ENCODE peak calls at places on chromosomes 3 and 15, in six cellular contexts. One of them, this sample, is unnamed.

GRCh38 chr15:66864871-66865281 is 162.8 kb downstream of the SMAD6 start:
- DNase-seq in Peyer's patch: no peak
- DNase-seq in H1: no peak
- DNase-seq in tibial nerve: no peak
- DNase-seq in transverse colon: no peak
- DNase-seq in ovary: no peak
- DNase-seq in this sample: no peak

GRCh38 chr3:19866751-19867347 is 67.2 kb downstream of the EFHB start:
- DNase-seq in Peyer's patch: no peak
- DNase-seq in H1: peak
- DNase-seq in tibial nerve: peak
- DNase-seq in transverse colon: peak
- DNase-seq in ovary: no peak
- DNase-seq in this sample: no peak

GRCh38 chr3:11808231-11808630 is 38.5 kb downstream of the TAMM41 start:
- DNase-seq in Peyer's patch: no peak
- DNase-seq in H1: no peak
- DNase-seq in tibial nerve: no peak
- DNase-seq in transverse colon: peak
- DNase-seq in ovary: no peak
- DNase-seq in this sample: no peak

GRCh38 chr3:184016169-184016570 is 1.5 kb downstream of the ABCC5 start:
- DNase-seq in Peyer's patch: no peak
- DNase-seq in H1: no peak
- DNase-seq in tibial nerve: no peak
- DNase-seq in transverse colon: no peak
- DNase-seq in ovary: no peak
- DNase-seq in this sample: no peak

GRCh38 chr15:50077655-50078054 is 41.4 kb downstream of the ATP8B4 start:
- DNase-seq in Peyer's patch: no peak
- DNase-seq in H1: no peak
- DNase-seq in tibial nerve: no peak
- DNase-seq in transverse colon: no peak
- DNase-seq in ovary: no peak
- DNase-seq in this sample: no peak

GRCh38 chr15:44207643-44208042 is 12.6 kb upstream of the FRMD5 start:
- DNase-seq in Peyer's patch: no peak
- DNase-seq in H1: no peak
- DNase-seq in tibial nerve: no peak
- DNase-seq in transverse colon: no peak
- DNase-seq in ovary: no peak
- DNase-seq in this sample: no peak

GRCh38 chr3:176789281-176789705 is 408.0 kb downstream of the TBL1XR1 start:
- DNase-seq in Peyer's patch: no peak
- DNase-seq in H1: no peak
- DNase-seq in tibial nerve: no peak
- DNase-seq in transverse colon: no peak
- DNase-seq in ovary: no peak
- DNase-seq in this sample: no peak

GRCh38 chr3:136984837-136985236 is 27.1 kb downstream of the IL20RB start:
- DNase-seq in Peyer's patch: peak
- DNase-seq in H1: no peak
- DNase-seq in tibial nerve: no peak
- DNase-seq in transverse colon: peak
- DNase-seq in ovary: no peak
- DNase-seq in this sample: no peak

GRCh38 chr3:40302784-40303183 is 6.7 kb upstream of the EIF1B start:
- DNase-seq in Peyer's patch: no peak
- DNase-seq in H1: no peak
- DNase-seq in tibial nerve: no peak
- DNase-seq in transverse colon: no peak
- DNase-seq in ovary: no peak
- DNase-seq in this sample: no peak

GRCh38 chr3:114942773-114943172 is 204.3 kb downstream of the ZBTB20 start:
- DNase-seq in Peyer's patch: no peak
- DNase-seq in H1: no peak
- DNase-seq in tibial nerve: no peak
- DNase-seq in transverse colon: no peak
- DNase-seq in ovary: no peak
- DNase-seq in this sample: no peak

GRCh38 chr15:50767332-50767861 is 1.9 kb upstream of the SPPL2A start:
- DNase-seq in Peyer's patch: no peak
- DNase-seq in H1: no peak
- DNase-seq in tibial nerve: no peak
- DNase-seq in transverse colon: no peak
- DNase-seq in ovary: no peak
- DNase-seq in this sample: no peak

GRCh38 chr3:52456169-52456799 is 880 bp downstream of the NISCH start:
- DNase-seq in Peyer's patch: peak
- DNase-seq in H1: no peak
- DNase-seq in tibial nerve: no peak
- DNase-seq in transverse colon: no peak
- DNase-seq in ovary: no peak
- DNase-seq in this sample: no peak

GRCh38 chr3:189756651-189757078 is 125.5 kb downstream of the TP63 start:
- DNase-seq in Peyer's patch: no peak
- DNase-seq in H1: no peak
- DNase-seq in tibial nerve: no peak
- DNase-seq in transverse colon: no peak
- DNase-seq in ovary: no peak
- DNase-seq in this sample: no peak

GRCh38 chr3:54905230-54905888 is 22.5 kb downstream of the LRTM1 start:
- DNase-seq in Peyer's patch: no peak
- DNase-seq in H1: no peak
- DNase-seq in tibial nerve: no peak
- DNase-seq in transverse colon: no peak
- DNase-seq in ovary: no peak
- DNase-seq in this sample: no peak

GRCh38 chr3:57530071-57530608 is 14.0 kb downstream of the DNAH12 start:
- DNase-seq in Peyer's patch: no peak
- DNase-seq in H1: no peak
- DNase-seq in tibial nerve: no peak
- DNase-seq in transverse colon: no peak
- DNase-seq in ovary: no peak
- DNase-seq in this sample: no peak

GRCh38 chr3:129023909-129024308 is 22.8 kb downstream of the EFCC1 start:
- DNase-seq in Peyer's patch: no peak
- DNase-seq in H1: no peak
- DNase-seq in tibial nerve: no peak
- DNase-seq in transverse colon: no peak
- DNase-seq in ovary: no peak
- DNase-seq in this sample: no peak

GRCh38 chr3:109480014-109480413 is 142.7 kb upstream of the DPPA4 start:
- DNase-seq in Peyer's patch: no peak
- DNase-seq in H1: no peak
- DNase-seq in tibial nerve: no peak
- DNase-seq in transverse colon: no peak
- DNase-seq in ovary: no peak
- DNase-seq in this sample: no peak

GRCh38 chr15:79987569-79987955 is 16.6 kb upstream of the BCL2A1 start:
- DNase-seq in Peyer's patch: peak
- DNase-seq in H1: no peak
- DNase-seq in tibial nerve: no peak
- DNase-seq in transverse colon: no peak
- DNase-seq in ovary: no peak
- DNase-seq in this sample: no peak

GRCh38 chr3:141498592-141499223 is 11.9 kb downstream of the RASA2 start:
- DNase-seq in Peyer's patch: no peak
- DNase-seq in H1: no peak
- DNase-seq in tibial nerve: peak
- DNase-seq in transverse colon: peak
- DNase-seq in ovary: no peak
- DNase-seq in this sample: peak

GRCh38 chr15:85316244-85316934 is 64.0 kb upstream of the AKAP13 start:
- DNase-seq in Peyer's patch: no peak
- DNase-seq in H1: no peak
- DNase-seq in tibial nerve: no peak
- DNase-seq in transverse colon: no peak
- DNase-seq in ovary: no peak
- DNase-seq in this sample: no peak

GRCh38 chr15:70013647-70014310 is 83.9 kb downstream of the TLE3 start:
- DNase-seq in Peyer's patch: no peak
- DNase-seq in H1: no peak
- DNase-seq in tibial nerve: no peak
- DNase-seq in transverse colon: no peak
- DNase-seq in ovary: no peak
- DNase-seq in this sample: no peak

GRCh38 chr3:194730369-194730768 is 44.7 kb downstream of the FAM43A start:
- DNase-seq in Peyer's patch: peak
- DNase-seq in H1: no peak
- DNase-seq in tibial nerve: no peak
- DNase-seq in transverse colon: peak
- DNase-seq in ovary: no peak
- DNase-seq in this sample: no peak

GRCh38 chr15:74406992-74407705 is 26.6 kb downstream of the SEMA7A start:
- DNase-seq in Peyer's patch: no peak
- DNase-seq in H1: no peak
- DNase-seq in tibial nerve: no peak
- DNase-seq in transverse colon: no peak
- DNase-seq in ovary: peak
- DNase-seq in this sample: no peak

GRCh38 chr3:177013681-177014280 is 183.5 kb downstream of the TBL1XR1 start:
- DNase-seq in Peyer's patch: no peak
- DNase-seq in H1: no peak
- DNase-seq in tibial nerve: no peak
- DNase-seq in transverse colon: no peak
- DNase-seq in ovary: no peak
- DNase-seq in this sample: no peak

GRCh38 chr15:20358066-20358780 is 183.4 kb downstream of the GOLGA6L6 start:
- DNase-seq in Peyer's patch: no peak
- DNase-seq in H1: no peak
- DNase-seq in tibial nerve: no peak
- DNase-seq in transverse colon: no peak
- DNase-seq in ovary: peak
- DNase-seq in this sample: no peak

GRCh38 chr3:57833763-57834162 is 77.7 kb downstream of the SLMAP start:
- DNase-seq in Peyer's patch: no peak
- DNase-seq in H1: no peak
- DNase-seq in tibial nerve: no peak
- DNase-seq in transverse colon: no peak
- DNase-seq in ovary: no peak
- DNase-seq in this sample: no peak

GRCh38 chr3:117997201-117998049 is 1037.2 kb downstream of the IGSF11 start:
- DNase-seq in Peyer's patch: peak
- DNase-seq in H1: peak
- DNase-seq in tibial nerve: peak
- DNase-seq in transverse colon: peak
- DNase-seq in ovary: peak
- DNase-seq in this sample: no peak

GRCh38 chr3:152930516-152930915 is 95.6 kb downstream of the P2RY1 start:
- DNase-seq in Peyer's patch: no peak
- DNase-seq in H1: no peak
- DNase-seq in tibial nerve: no peak
- DNase-seq in transverse colon: no peak
- DNase-seq in ovary: no peak
- DNase-seq in this sample: no peak

DNA sequence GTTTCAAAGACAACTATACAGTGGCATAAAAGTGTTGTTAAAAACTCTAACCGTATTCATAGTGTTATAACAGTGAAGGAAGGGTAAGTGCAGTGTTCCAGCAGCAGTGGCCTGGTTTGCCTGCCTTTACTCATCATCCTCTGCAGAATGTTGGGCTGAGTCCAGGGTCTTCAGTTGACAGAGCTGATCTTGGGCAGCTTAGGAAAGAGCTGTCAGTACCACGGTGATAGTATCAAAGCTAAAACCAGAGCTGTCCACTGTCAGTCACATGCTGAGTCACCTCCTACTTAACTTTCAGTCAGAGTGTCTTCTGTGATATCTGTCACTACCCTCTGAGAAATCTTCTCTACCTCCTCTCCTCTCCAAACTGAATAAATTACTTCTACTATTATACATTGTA is 241.9 kb downstream of the ZIC1 start:
- DNase-seq in Peyer's patch: no peak
- DNase-seq in H1: no peak
- DNase-seq in tibial nerve: no peak
- DNase-seq in transverse colon: no peak
- DNase-seq in ovary: no peak
- DNase-seq in this sample: no peak
- H3K27ac ChIP-seq in Peyer's patch: no peak
- H3K27ac ChIP-seq in H1: no peak
- H3K27ac ChIP-seq in tibial nerve: no peak
- H3K27ac ChIP-seq in transverse colon: no peak
- H3K27ac ChIP-seq in ovary: no peak
- H3K27ac ChIP-seq in this sample: no peak

GRCh38 chr3:49930922-49931321 is 1.3 kb upstream of the MON1A start:
- DNase-seq in Peyer's patch: no peak
- DNase-seq in H1: no peak
- DNase-seq in tibial nerve: no peak
- DNase-seq in transverse colon: peak
- DNase-seq in ovary: no peak
- DNase-seq in this sample: no peak
- TF ChIP-seq CTCF in Peyer's patch: no peak
- TF ChIP-seq CTCF in H1: peak
- TF ChIP-seq CTCF in tibial nerve: no peak
- TF ChIP-seq CTCF in transverse colon: no peak
- TF ChIP-seq CTCF in ovary: no peak
- TF ChIP-seq CTCF in this sample: no peak

GRCh38 chr3:116316781-116317180 is 128.5 kb downstream of the LSAMP start:
- DNase-seq in Peyer's patch: no peak
- DNase-seq in H1: no peak
- DNase-seq in tibial nerve: no peak
- DNase-seq in transverse colon: no peak
- DNase-seq in ovary: no peak
- DNase-seq in this sample: no peak

GRCh38 chr3:116314476-116314875 is 130.8 kb downstream of the LSAMP start:
- DNase-seq in Peyer's patch: no peak
- DNase-seq in H1: no peak
- DNase-seq in tibial nerve: no peak
- DNase-seq in transverse colon: no peak
- DNase-seq in ovary: no peak
- DNase-seq in this sample: no peak

GRCh38 chr3:116322761-116323160 is 122.5 kb downstream of the LSAMP start:
- DNase-seq in Peyer's patch: no peak
- DNase-seq in H1: no peak
- DNase-seq in tibial nerve: no peak
- DNase-seq in transverse colon: no peak
- DNase-seq in ovary: no peak
- DNase-seq in this sample: no peak

GRCh38 chr3:116318370-116318769 is 126.9 kb downstream of the LSAMP start:
- DNase-seq in Peyer's patch: no peak
- DNase-seq in H1: no peak
- DNase-seq in tibial nerve: no peak
- DNase-seq in transverse colon: no peak
- DNase-seq in ovary: no peak
- DNase-seq in this sample: no peak
- TF ChIP-seq POLR2A in Peyer's patch: no peak
- TF ChIP-seq POLR2A in H1: no peak
- TF ChIP-seq POLR2A in tibial nerve: no peak
- TF ChIP-seq POLR2A in transverse colon: no peak
- TF ChIP-seq POLR2A in ovary: no peak
- TF ChIP-seq POLR2A in this sample: no peak

DNA sequence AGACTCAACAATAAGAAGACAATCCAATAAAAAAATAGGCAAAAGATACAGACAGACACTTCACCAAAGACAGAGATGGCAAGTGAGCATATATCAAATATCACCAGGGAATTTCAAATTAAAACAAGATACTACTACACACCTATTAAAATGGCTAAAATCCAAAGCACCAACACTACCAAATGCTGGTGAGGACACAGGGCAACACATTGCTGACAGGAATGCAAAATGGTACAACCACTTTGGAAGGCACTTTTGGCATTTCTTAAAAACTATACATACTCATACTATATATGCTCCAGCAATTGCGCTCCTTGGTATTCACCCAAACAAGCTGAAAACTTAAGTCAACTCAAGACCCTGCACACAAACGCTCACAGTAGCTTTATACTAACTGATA is 12.9 kb downstream of the DLG1 start:
- DNase-seq in Peyer's patch: no peak
- DNase-seq in H1: no peak
- DNase-seq in tibial nerve: no peak
- DNase-seq in transverse colon: no peak
- DNase-seq in ovary: no peak
- DNase-seq in this sample: no peak
- H3K27ac ChIP-seq in Peyer's patch: no peak
- H3K27ac ChIP-seq in H1: no peak
- H3K27ac ChIP-seq in tibial nerve: no peak
- H3K27ac ChIP-seq in transverse colon: no peak
- H3K27ac ChIP-seq in ovary: no peak
- H3K27ac ChIP-seq in this sample: no peak

This sample was measured in esophagus squamous epithelium.